ENCODE peak calls at places on chromosome X, in eight cellular contexts. Q is mesenchymal stem cell; K is stimulated activated CD4-positive, alpha-beta T cell treated with anti-CD3 and anti-CD28 coated beads, Interleukin-4, amount 100 ng/mL, for 1 hour; F is A549; X is pancreas; N is neuronal stem cell; P is nucleus accumbens; I is glutamatergic neuron. Y is an unnamed sample.

GRCh38 chrX:48459483-48459882 is 10.6 kb downstream of the SLC38A5 start:
- DNase-seq in K (no peak), X (no peak), Q (no peak), F (no peak), N (no peak), I (no peak), P (no peak), Y (no peak)

GRCh38 chrX:152907084-152907651 is 9.3 kb downstream of the ZNF185 start:
- DNase-seq in K (no peak), F (no peak), X (no peak), I (no peak), P (no peak), N (peak; percentile 27), Q (peak; percentile 88), Y (no peak)

GRCh38 chrX:107742754-107743191 is 32.8 kb downstream of the TSC22D3 start:
- DNase-seq in I (no peak), N (no peak), K (no peak), X (peak; percentile 36), P (peak; percentile 48), F (no peak), Q (no peak), Y (no peak)

GRCh38 chrX:44203791-44204190 is 139.7 kb downstream of the EFHC2 start:
- DNase-seq in F (no peak), Q (no peak), X (no peak), K (no peak), I (no peak), N (no peak), P (no peak), Y (no peak)

GRCh38 chrX:123171781-123172180 is 12.3 kb upstream of the GRIA3 start:
- DNase-seq in X (no peak), K (no peak), P (no peak), Q (peak; percentile 42), N (no peak), F (no peak), I (no peak), Y (no peak)

GRCh38 chrX:11135483-11136185 is 24.5 kb downstream of the HCCS start:
- DNase-seq in I (no peak), X (no peak), P (no peak), Q (no peak), N (no peak), K (no peak), F (no peak), Y (no peak)

GRCh38 chrX:25015486-25016360 is at the start of gene ARX:
- DNase-seq in P (peak; percentile 26), X (peak; percentile 42), Q (peak; percentile 53), K (peak; percentile 40), F (peak; percentile 57), I (peak; percentile 76), N (peak; percentile 64), Y (no peak)

GRCh38 chrX:3129256-3129655 is 88.0 kb downstream of the ARSF start:
- DNase-seq in X (no peak), I (no peak), Q (no peak), N (no peak), P (no peak), K (no peak), F (no peak), Y (no peak)

GRCh38 chrX:134551365-134552095 is 91.6 kb downstream of the HPRT1 start:
- DNase-seq in K (no peak), P (no peak), I (no peak), Q (peak; percentile 66), X (no peak), F (no peak), N (no peak), Y (no peak)

GRCh38 chrX:40085714-40086113 is 12.0 kb downstream of the BCOR start:
- DNase-seq in N (no peak), X (peak; percentile 62), I (no peak), Q (no peak), K (no peak), P (no peak), F (no peak), Y (no peak)

GRCh38 chrX:1657367-1658082 is 42.7 kb downstream of the ASMT start:
- DNase-seq in K (peak; percentile 47), X (no peak), F (peak; percentile 66), N (no peak), P (no peak), Q (no peak), I (peak; percentile 80), Y (no peak)

GRCh38 chrX:150314186-150314585 is 48.9 kb upstream of the MAMLD1 start:
- DNase-seq in K (no peak), X (no peak), I (no peak), F (no peak), P (no peak), N (no peak), Q (no peak), Y (no peak)

Y was measured in lung.